ENCODE peak calls at places on chromosome 6, in seven cellular contexts. V is transverse colon, I is brain microvascular endothelial cell, T is ovary, P is GM12878, G is caudate nucleus, D is adrenal gland. Z is an unnamed sample.

GRCh38 chr6:139124887-139125672 is 9.8 kb upstream of the HECA start:
- DNase-seq in P (peak), T (peak), V (peak), D (peak), I (peak), G (no peak), Z (no peak)

GRCh38 chr6:45297302-45297701 is 30.8 kb upstream of the RUNX2 start:
- DNase-seq in T (no peak), P (no peak), I (no peak), G (no peak), D (no peak), V (no peak), Z (no peak)

GRCh38 chr6:1104988-1105670 is 206.8 kb upstream of the FOXQ1 start:
- DNase-seq in I (no peak), T (no peak), P (no peak), G (no peak), D (no peak), V (no peak), Z (no peak)

GRCh38 chr6:111589366-111589765 is 16.3 kb downstream of the TRAF3IP2 start:
- DNase-seq in D (peak), P (no peak), G (no peak), T (no peak), I (peak), V (no peak), Z (peak)

GRCh38 chr6:151149788-151150187 is 90.0 kb upstream of the AKAP12 start:
- DNase-seq in P (no peak), D (no peak), I (no peak), G (no peak), V (no peak), T (no peak), Z (no peak)

GRCh38 chr6:127162808-127163207 is 44.3 kb downstream of the RSPO3 start:
- DNase-seq in G (no peak), P (no peak), T (no peak), V (no peak), D (no peak), I (peak), Z (no peak)

GRCh38 chr6:11236351-11236750 is 3.9 kb upstream of the NEDD9 start:
- DNase-seq in I (no peak), T (no peak), V (no peak), P (peak), G (no peak), D (no peak), Z (no peak)

GRCh38 chr6:4668271-4669179 is 107.7 kb upstream of the CDYL start:
- DNase-seq in V (no peak), G (no peak), P (no peak), I (peak), D (no peak), T (no peak), Z (no peak)

GRCh38 chr6:166862287-166862977 is 93.9 kb downstream of the RNASET2 start:
- DNase-seq in D (peak), V (no peak), P (no peak), G (peak), T (no peak), I (no peak), Z (no peak)

GRCh38 chr6:165978482-165978881 is 189.2 kb downstream of the TBXT start:
- DNase-seq in V (no peak), T (no peak), P (no peak), G (no peak), D (no peak), I (no peak), Z (no peak)

GRCh38 chr6:113376847-113377165 is 480.3 kb upstream of the MARCKS start:
- DNase-seq in I (no peak), P (no peak), V (no peak), T (no peak), G (no peak), D (no peak), Z (no peak)

GRCh38 chr6:18384621-18385020 is 2.5 kb upstream of the RNF144B start:
- DNase-seq in D (no peak), P (no peak), V (no peak), I (no peak), G (no peak), T (no peak), Z (no peak)

GRCh38 chr6:97440590-97441176 is 157.7 kb upstream of the MMS22L start:
- DNase-seq in V (no peak), I (peak), P (no peak), T (no peak), D (no peak), G (peak), Z (no peak)

GRCh38 chr6:167956983-167957492 is 40.4 kb upstream of the KIF25 start:
- DNase-seq in I (peak), V (no peak), P (no peak), G (no peak), D (no peak), T (no peak), Z (no peak)

GRCh38 chr6:23650676-23651075 is 475.3 kb upstream of the NRSN1 start:
- DNase-seq in T (no peak), G (peak), V (peak), P (no peak), D (no peak), I (no peak), Z (no peak)

GRCh38 chr6:72522735-72523141 is 99.1 kb upstream of the KCNQ5 start:
- DNase-seq in V (no peak), P (no peak), I (no peak), G (no peak), T (no peak), D (no peak), Z (no peak)

GRCh38 chr6:37558158-37558557 is 58.5 kb upstream of the CCDC167 start:
- DNase-seq in G (no peak), I (no peak), T (no peak), P (no peak), D (no peak), V (no peak), Z (no peak)

GRCh38 chr6:26028212-26028752 is 58.9 kb upstream of the HFE start:
- DNase-seq in V (no peak), T (no peak), D (no peak), G (no peak), P (no peak), I (no peak), Z (no peak)
- H3K27ac ChIP-seq in V (peak), T (no peak), D (no peak), G (no peak), P (peak), I (no peak), Z (no peak)

GRCh38 chr6:133644548-133644947 is 244.4 kb upstream of the TCF21 start:
- DNase-seq in P (no peak), I (no peak), V (no peak), T (no peak), D (no peak), G (no peak), Z (no peak)

GRCh38 chr6:133641111-133641510 is 247.8 kb upstream of the TCF21 start:
- DNase-seq in I (no peak), D (no peak), T (no peak), G (no peak), P (no peak), V (no peak), Z (no peak)

GRCh38 chr6:133646021-133646682 is 242.8 kb upstream of the TCF21 start:
- DNase-seq in P (no peak), I (peak), V (no peak), T (no peak), D (no peak), G (no peak), Z (no peak)

GRCh38 chr6:133648576-133648975 is 240.3 kb upstream of the TCF21 start:
- DNase-seq in I (no peak), P (no peak), T (no peak), G (no peak), V (no peak), D (no peak), Z (no peak)

DNA sequence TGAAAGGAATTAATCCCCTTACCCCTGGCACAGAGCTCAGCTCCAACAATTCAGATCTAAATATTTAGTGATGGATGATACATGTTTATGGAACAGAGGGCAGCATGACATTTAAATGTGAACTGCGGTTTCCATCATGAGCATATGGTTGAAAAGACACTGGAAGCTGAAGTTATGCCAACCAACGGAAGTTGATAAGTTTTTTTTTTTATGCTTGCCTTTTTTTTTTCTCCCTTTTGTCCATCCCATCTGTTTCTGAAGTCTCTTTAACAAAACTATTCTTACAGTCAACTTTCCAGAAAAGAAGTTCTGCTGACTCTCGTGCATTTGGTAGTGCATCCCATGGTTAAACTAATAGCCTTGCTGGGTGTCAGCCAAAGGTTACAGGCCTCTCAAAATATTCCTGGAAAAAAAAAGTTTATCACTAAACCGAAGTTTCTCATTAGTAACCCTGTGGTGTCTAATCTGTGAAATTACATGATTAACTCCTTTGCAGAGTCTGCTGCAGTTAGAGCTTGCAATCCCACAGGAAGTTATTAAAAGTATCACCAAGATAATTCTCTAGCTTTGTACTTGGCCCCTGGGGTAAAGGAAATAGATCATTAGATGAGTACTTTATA is 243.8 kb upstream of the TCF21 start:
- DNase-seq in I (peak), P (no peak), D (peak), T (peak), G (no peak), V (no peak), Z (no peak)
- H3K27ac ChIP-seq in I (peak), P (no peak), D (no peak), T (no peak), G (no peak), V (peak), Z (no peak)

DNA sequence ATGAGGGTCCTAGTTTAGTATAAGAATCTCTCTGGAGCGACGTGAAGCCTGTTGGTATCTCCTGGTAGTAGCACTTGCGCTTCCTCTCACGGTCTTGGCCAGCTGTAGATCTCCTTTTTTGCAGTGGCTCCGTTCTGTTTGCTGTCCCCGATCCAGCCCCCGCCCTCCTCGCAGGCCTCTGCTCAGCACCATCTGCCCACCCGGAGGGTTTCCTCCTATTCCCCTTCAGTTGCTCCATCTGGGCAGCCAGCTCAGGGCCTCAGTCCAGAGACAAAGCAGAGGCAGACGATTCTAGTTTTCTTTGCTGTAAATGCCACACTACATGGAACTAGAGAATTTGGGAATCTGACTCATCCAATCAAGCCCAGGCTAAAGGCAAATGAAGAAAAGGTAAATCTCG is 126.6 kb downstream of the TIAM2 start:
- DNase-seq in I (no peak), D (no peak), T (no peak), V (no peak), G (no peak), P (no peak), Z (no peak)
- H3K27ac ChIP-seq in I (no peak), D (no peak), T (no peak), V (peak), G (no peak), P (no peak), Z (no peak)

GRCh38 chr6:91352285-91352684 is 765.4 kb upstream of the MAP3K7 start:
- DNase-seq in D (no peak), G (no peak), P (no peak), V (no peak), I (no peak), T (no peak), Z (no peak)

GRCh38 chr6:91352878-91353277 is 766.0 kb upstream of the MAP3K7 start:
- DNase-seq in T (no peak), V (no peak), D (no peak), I (no peak), G (no peak), P (no peak), Z (no peak)
- H3K27ac ChIP-seq in T (no peak), V (no peak), D (no peak), I (no peak), G (no peak), P (no peak), Z (no peak)

GRCh38 chr6:170295519-170296422 is 4.9 kb upstream of the DLL1 start:
- DNase-seq in I (no peak), D (peak), V (peak), G (no peak), P (no peak), T (no peak), Z (no peak)

GRCh38 chr6:170297577-170298330 is 6.9 kb upstream of the DLL1 start:
- DNase-seq in P (no peak), G (no peak), V (no peak), D (no peak), T (no peak), I (no peak), Z (no peak)

GRCh38 chr6:170298688-170299087 is 7.8 kb upstream of the DLL1 start:
- DNase-seq in P (no peak), I (no peak), V (no peak), T (no peak), G (no peak), D (no peak), Z (no peak)

GRCh38 chr6:170296423-170296745 is 5.5 kb upstream of the DLL1 start:
- DNase-seq in I (no peak), G (no peak), P (no peak), T (no peak), V (no peak), D (no peak), Z (no peak)

GRCh38 chr6:170296746-170297576 is 6.1 kb upstream of the DLL1 start:
- DNase-seq in T (no peak), P (no peak), I (no peak), D (no peak), G (no peak), V (no peak), Z (no peak)
- H3K27ac ChIP-seq in T (no peak), P (no peak), I (no peak), D (no peak), G (peak), V (peak), Z (no peak)

GRCh38 chr6:31884528-31885035 is 5.8 kb upstream of the SLC44A4 start:
- DNase-seq in V (no peak), D (no peak), T (no peak), I (no peak), G (no peak), P (no peak), Z (no peak)

GRCh38 chr6:31883699-31884098 is 4.9 kb upstream of the SLC44A4 start:
- DNase-seq in G (no peak), V (no peak), I (no peak), D (no peak), T (no peak), P (no peak), Z (no peak)

GRCh38 chr6:31881136-31881859 is 2.5 kb upstream of the SLC44A4 start:
- DNase-seq in T (no peak), P (no peak), G (no peak), V (no peak), I (no peak), D (no peak), Z (no peak)

GRCh38 chr6:31880616-31881015 is 1.8 kb upstream of the SLC44A4 start:
- DNase-seq in P (no peak), V (no peak), D (no peak), G (no peak), I (no peak), T (no peak), Z (no peak)

DNA sequence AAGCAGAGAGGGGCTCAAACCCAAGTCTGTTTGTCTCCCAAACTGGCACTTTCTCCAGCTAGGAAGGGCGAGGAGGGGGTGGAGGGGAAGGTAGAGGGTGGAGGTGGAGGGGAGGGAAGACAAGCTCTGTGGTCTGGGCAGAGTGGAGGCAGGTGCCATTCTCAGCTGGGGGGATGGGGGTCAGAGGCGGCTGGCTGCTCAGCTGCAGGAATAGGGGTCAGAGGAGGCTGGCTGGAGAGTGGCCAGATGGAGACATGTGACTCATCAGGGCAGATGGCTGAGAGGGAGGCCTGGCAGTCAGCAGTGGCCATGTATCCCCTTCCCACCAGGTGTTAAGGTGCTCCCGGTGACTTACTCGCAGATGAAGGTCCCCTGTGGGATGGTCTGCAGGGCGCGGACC is 3.5 kb upstream of the SLC44A4 start:
- DNase-seq in V (no peak), I (no peak), G (no peak), T (no peak), D (peak), P (no peak), Z (no peak)
- H3K27ac ChIP-seq in V (no peak), I (no peak), G (no peak), T (no peak), D (no peak), P (no peak), Z (no peak)

GRCh38 chr6:95690328-95690727 is 113.0 kb downstream of the MANEA start:
- DNase-seq in D (no peak), I (no peak), T (no peak), G (no peak), P (no peak), V (no peak), Z (no peak)

GRCh38 chr6:95686272-95686671 is 108.9 kb downstream of the MANEA start:
- DNase-seq in I (no peak), G (no peak), D (no peak), P (no peak), V (no peak), T (no peak), Z (no peak)

GRCh38 chr6:95685817-95686216 is 108.5 kb downstream of the MANEA start:
- DNase-seq in V (no peak), P (no peak), I (no peak), D (no peak), T (no peak), G (no peak), Z (no peak)

GRCh38 chr6:95686858-95687257 is 109.5 kb downstream of the MANEA start:
- DNase-seq in G (no peak), P (no peak), V (no peak), D (no peak), T (no peak), I (no peak), Z (no peak)

DNA sequence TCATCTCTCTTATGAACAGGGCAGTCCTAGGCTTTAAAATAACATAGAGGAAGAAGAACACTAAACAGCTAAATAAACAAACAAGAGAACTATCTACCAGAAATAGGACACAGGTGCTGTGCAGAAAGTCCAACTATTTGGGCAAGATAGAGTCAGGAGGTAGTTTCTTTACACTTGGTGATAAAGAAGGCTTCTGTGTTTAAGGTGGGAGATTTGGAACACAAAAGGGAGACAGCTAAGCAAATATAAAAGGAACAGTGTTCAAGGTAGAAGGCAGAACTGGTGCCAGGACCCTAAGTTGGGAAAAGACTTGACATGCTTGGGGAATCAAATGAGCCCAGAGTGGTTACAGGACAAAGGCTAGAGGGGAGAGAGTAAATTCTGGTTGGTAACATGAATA is 110.5 kb downstream of the MANEA start:
- DNase-seq in G (no peak), D (no peak), P (no peak), I (no peak), T (no peak), V (no peak), Z (no peak)
- H3K27ac ChIP-seq in G (no peak), D (no peak), P (no peak), I (no peak), T (no peak), V (no peak), Z (no peak)